ENCODE peak calls at places on chromosomes 12 and 14, in four cellular contexts. V, H, C and E are unnamed samples.

GRCh38 chr12:103182299-103182698 is 224.8 kb downstream of the ASCL1 start:
- DNase-seq in C (no peak), V (no peak), H (no peak), E (no peak)

GRCh38 chr14:53519137-53519536 is 366.0 kb upstream of the DDHD1 start:
- DNase-seq in V (no peak), C (no peak), H (no peak), E (no peak)

GRCh38 chr14:92302481-92302880 is 20.5 kb upstream of the SLC24A4 start:
- DNase-seq in C (no peak), V (no peak), H (no peak), E (no peak)

GRCh38 chr14:103801459-103801858 is 45.9 kb downstream of the PPP1R13B start:
- DNase-seq in V (no peak), H (no peak), C (no peak), E (peak; percentile 37)

GRCh38 chr12:64457923-64458322 is 6.0 kb downstream of the TBK1 start:
- DNase-seq in V (no peak), C (no peak), H (no peak), E (no peak)

GRCh38 chr12:18859400-18859799 is 121.5 kb downstream of the CAPZA3 start:
- DNase-seq in C (no peak), V (no peak), H (no peak), E (no peak)

GRCh38 chr12:111826982-111827381 is 15.0 kb upstream of the MAPKAPK5 start:
- DNase-seq in V (no peak), C (no peak), H (no peak), E (no peak)

GRCh38 chr14:29085546-29085945 is 319.0 kb downstream of the FOXG1 start:
- DNase-seq in H (peak; percentile 8), C (peak; percentile 5), V (no peak), E (peak; percentile 39)

GRCh38 chr14:89507521-89507920 is 90.5 kb upstream of the FOXN3 start:
- DNase-seq in C (no peak), H (peak; percentile 9), V (peak; percentile 52), E (peak; percentile 32)

GRCh38 chr12:131459666-131460365 is 251.1 kb upstream of the SFSWAP start:
- DNase-seq in V (no peak), C (no peak), H (no peak), E (no peak)

GRCh38 chr14:45810152-45810872 is 557.3 kb upstream of the MIS18BP1 start:
- DNase-seq in C (no peak), V (peak; percentile 21), H (no peak), E (no peak)

GRCh38 chr12:66297080-66297479 is 5.2 kb upstream of the HELB start:
- DNase-seq in C (no peak), V (no peak), H (no peak), E (no peak)

GRCh38 chr12:123164710-123165261 is 13.9 kb upstream of the PITPNM2 start:
- DNase-seq in C (no peak), H (no peak), V (no peak), E (no peak)

GRCh38 chr12:12718382-12718761 is 1.2 kb downstream of the CDKN1B start:
- DNase-seq in H (peak; percentile 24), C (no peak), V (no peak), E (no peak)

GRCh38 chr14:74583689-74584434 is 28.2 kb downstream of the LTBP2 start:
- DNase-seq in C (no peak), V (no peak), H (peak; percentile 81), E (no peak)

GRCh38 chr12:79618848-79619404 is 71.8 kb downstream of the PAWR start:
- DNase-seq in C (no peak), V (no peak), H (peak; percentile 34), E (no peak)

GRCh38 chr12:10497602-10498001 is 8.1 kb upstream of the EIF2S3B start:
- DNase-seq in V (no peak), C (no peak), H (no peak), E (no peak)

GRCh38 chr14:101022916-101023435 is 119.5 kb upstream of the RTL1 start:
- DNase-seq in C (no peak), V (no peak), H (no peak), E (no peak)

GRCh38 chr14:24347140-24347539 is 7.3 kb upstream of the RIPK3 start:
- DNase-seq in C (no peak), H (no peak), V (no peak), E (no peak)

GRCh38 chr14:79551591-79551990 is 659.7 kb downstream of the DIO2 start:
- DNase-seq in C (no peak), H (no peak), V (no peak), E (no peak)

GRCh38 chr14:60643443-60644402 is 5.6 kb downstream of the SIX1 start:
- DNase-seq in H (no peak), C (no peak), V (no peak), E (peak; percentile 80)

GRCh38 chr14:40417777-40418401 is 985.7 kb upstream of the FBXO33 start:
- DNase-seq in C (peak; percentile 6), V (no peak), H (peak; percentile 17), E (peak; percentile 62)

GRCh38 chr14:95237121-95237876 is 80.0 kb upstream of the DICER1 start:
- DNase-seq in H (no peak), C (no peak), V (no peak), E (peak; percentile 34)

GRCh38 chr12:75635606-75636444 is 124.4 kb upstream of the KRR1 start:
- DNase-seq in V (no peak), C (no peak), H (peak; percentile 80), E (peak; percentile 97)

GRCh38 chr12:42140901-42141300 is 3.8 kb downstream of the GXYLT1 start:
- DNase-seq in C (no peak), V (no peak), H (peak; percentile 59), E (peak; percentile 81)

GRCh38 chr12:59938190-59938962 is 342.5 kb downstream of the SLC16A7 start:
- DNase-seq in V (no peak), C (no peak), H (peak; percentile 36), E (no peak)

GRCh38 chr12:49965836-49966235 is 4.2 kb downstream of the AQP5 start:
- DNase-seq in C (no peak), V (no peak), H (no peak), E (no peak)

GRCh38 chr12:27560126-27560525 is 36.1 kb downstream of the PPFIBP1 start:
- DNase-seq in C (no peak), V (no peak), H (no peak), E (no peak)

GRCh38 chr14:57390806-57391562 is 598 bp downstream of the NAA30 start:
- DNase-seq in V (no peak), H (peak; percentile 48), C (no peak), E (no peak)

GRCh38 chr12:9673404-9674225 is 4.1 kb downstream of the CLEC2D start:
- DNase-seq in C (peak; percentile 55), V (no peak), H (peak; percentile 53), E (peak; percentile 14)

GRCh38 chr12:107379852-107380567 is 286.7 kb upstream of the CRY1 start:
- DNase-seq in H (peak; percentile 87), C (no peak), V (no peak), E (peak; percentile 67)

GRCh38 chr14:76770521-76771431 is 9.5 kb downstream of the VASH1 start:
- DNase-seq in C (no peak), V (no peak), H (no peak), E (no peak)

DNA sequence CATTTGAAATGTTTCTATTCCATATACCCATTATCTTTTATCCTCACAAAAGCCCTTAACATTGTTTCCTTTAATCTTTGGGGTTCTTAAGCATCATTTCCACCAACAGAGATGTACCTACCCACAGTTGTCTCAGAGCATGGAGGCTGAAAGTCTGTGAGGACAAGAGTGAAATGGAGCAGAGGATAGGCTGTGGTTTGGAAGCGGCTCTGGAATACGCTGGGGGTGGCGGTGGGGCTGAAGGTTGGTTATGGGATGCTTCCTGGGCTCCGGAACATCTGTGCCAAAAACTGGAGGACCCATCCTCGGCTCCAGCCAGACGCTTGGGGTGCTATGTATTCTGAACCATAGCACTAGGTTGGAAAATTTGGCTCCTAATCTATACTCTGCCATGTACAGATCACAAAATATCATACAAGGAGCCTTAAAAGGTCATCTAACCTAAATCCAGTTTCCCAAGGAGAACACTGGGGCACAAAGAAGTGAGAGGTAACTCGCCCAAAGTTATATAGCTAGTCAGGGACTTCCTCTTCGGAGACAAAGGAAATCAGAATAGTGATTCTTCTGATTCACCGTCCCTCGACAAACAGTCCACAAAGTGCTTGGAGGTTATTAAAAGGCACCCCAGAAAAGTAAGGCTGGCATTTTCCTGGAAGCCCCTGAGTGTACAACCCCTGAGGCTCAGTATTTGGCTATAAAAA is 2.5 kb downstream of the PPP1R3E start:
- DNase-seq in V (no peak), C (no peak), H (no peak), E (no peak)
- TF ChIP-seq CHD4 in V (no peak), C (no peak), H (no peak), E (no peak)

GRCh38 chr14:31895206-31895605 is 181.9 kb upstream of the ARHGAP5 start:
- DNase-seq in C (no peak), V (no peak), H (no peak), E (peak; percentile 35)
- TF ChIP-seq CHD4 in C (no peak), V (no peak), H (no peak), E (no peak)

GRCh38 chr14:70828188-70828587 is 18.9 kb upstream of the MAP3K9 start:
- DNase-seq in V (no peak), C (no peak), H (no peak), E (no peak)

GRCh38 chr14:70833884-70834283 is 24.6 kb upstream of the MAP3K9 start:
- DNase-seq in V (no peak), H (no peak), C (no peak), E (no peak)

GRCh38 chr14:70836946-70837345 is 27.6 kb upstream of the MAP3K9 start:
- DNase-seq in V (no peak), C (no peak), H (no peak), E (no peak)

GRCh38 chr14:70831382-70831781 is 22.1 kb upstream of the MAP3K9 start:
- DNase-seq in C (no peak), H (no peak), V (no peak), E (no peak)

DNA sequence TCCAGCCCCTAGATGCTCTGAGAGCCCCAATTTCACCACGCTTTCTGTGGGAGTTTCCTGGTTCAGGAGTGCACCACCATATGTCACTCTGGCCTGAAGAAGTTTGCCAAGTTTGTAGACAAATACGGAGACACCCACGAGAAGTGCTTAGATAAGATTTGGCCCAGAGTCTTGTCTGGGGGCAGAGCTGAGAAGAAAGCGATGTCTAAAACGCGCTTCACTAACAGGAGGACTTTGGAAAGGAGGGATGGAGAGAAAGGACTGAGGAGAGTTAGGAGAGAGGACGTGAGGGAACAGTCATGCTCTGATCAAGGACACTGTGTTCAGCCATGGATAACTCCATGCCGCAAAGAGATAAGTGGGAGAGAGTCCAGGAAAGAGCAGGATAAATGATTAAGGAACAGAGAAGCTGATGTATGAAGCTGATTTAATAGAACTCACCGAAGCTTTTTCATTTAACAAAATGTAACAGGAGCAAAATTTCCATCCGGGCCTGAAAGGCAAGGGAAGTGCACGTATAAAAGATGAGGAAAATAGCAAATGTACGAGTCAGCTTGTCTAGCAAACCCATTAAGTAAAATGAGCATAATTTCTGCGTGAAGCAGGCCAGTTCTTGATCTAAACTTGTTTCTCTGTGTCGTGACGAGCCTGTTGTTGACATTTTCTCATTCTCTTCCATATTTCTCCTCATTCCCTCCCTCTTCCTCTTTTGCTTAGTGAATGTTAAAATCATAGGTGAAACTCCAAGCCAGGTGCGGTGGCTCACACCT is 23.4 kb upstream of the MAP3K9 start:
- DNase-seq in V (no peak), C (no peak), H (no peak), E (no peak)
- TF ChIP-seq CHD4 in V (no peak), C (no peak), H (no peak), E (no peak)

DNA sequence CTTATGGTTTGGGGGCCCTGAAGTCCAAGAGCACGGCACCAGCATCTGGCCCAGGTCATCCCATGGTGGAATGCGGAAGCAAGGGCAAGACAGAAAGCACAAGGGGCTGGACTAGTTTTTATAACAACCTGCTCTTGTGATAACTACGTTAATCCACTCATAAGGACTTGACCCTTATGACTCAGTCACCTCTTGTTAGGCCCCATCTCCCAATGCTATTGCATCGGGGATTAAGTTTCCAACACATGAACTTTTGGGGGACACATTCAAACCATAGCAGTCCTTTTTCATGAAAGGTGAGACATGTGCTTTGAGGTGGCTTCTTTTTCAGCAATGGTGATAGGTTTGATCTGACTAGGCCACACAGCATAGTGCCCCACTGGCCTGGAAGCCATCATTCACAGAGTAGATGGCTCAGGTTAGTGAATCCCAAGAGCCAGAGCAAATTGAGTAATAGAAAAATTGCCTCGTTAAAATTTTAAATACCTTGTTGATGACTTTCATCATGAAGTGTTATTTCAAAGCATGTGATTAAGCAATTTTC is 12.1 kb downstream of the FRMD6 start:
- DNase-seq in H (no peak), C (no peak), V (no peak), E (no peak)
- TF ChIP-seq CHD4 in H (no peak), C (no peak), V (no peak), E (no peak)